ENCODE peak calls at places on chromosomes 13 and 19, in four cellular contexts. One of them, this sample, is unnamed.
A peak's percentile ranks its signal among the peaks of the same experiment; 100 is the strongest.

GRCh38 chr19:18418034-18418724 is 1.0 kb upstream of the SSBP4 start:
- DNase-seq in fibroblast of lung: no peak
- DNase-seq in neural progenitor cell: no peak
- DNase-seq in K562: no peak
- DNase-seq in this sample: peak; percentile 67

GRCh38 chr13:30832845-30833332 is 73.2 kb upstream of the MEDAG start:
- DNase-seq in neural progenitor cell: peak; percentile 32
- DNase-seq in fibroblast of lung: no peak
- DNase-seq in K562: peak; percentile 15
- DNase-seq in this sample: peak; percentile 77

GRCh38 chr13:109883181-109884180 is 97.1 kb upstream of the IRS2 start:
- DNase-seq in fibroblast of lung: no peak
- DNase-seq in neural progenitor cell: no peak
- DNase-seq in K562: no peak
- DNase-seq in this sample: no peak

GRCh38 chr19:15101479-15102082 is 5.6 kb upstream of the SYDE1 start:
- DNase-seq in fibroblast of lung: peak; percentile 50
- DNase-seq in neural progenitor cell: peak; percentile 45
- DNase-seq in K562: peak; percentile 60
- DNase-seq in this sample: peak; percentile 90

GRCh38 chr19:7564866-7565265 is 29.3 kb downstream of the PNPLA6 start:
- DNase-seq in K562: no peak
- DNase-seq in neural progenitor cell: no peak
- DNase-seq in fibroblast of lung: no peak
- DNase-seq in this sample: no peak

GRCh38 chr19:34678421-34678820 is 943 bp downstream of the ZNF302 start:
- DNase-seq in fibroblast of lung: no peak
- DNase-seq in neural progenitor cell: no peak
- DNase-seq in K562: no peak
- DNase-seq in this sample: no peak

GRCh38 chr13:76425930-76426329 is 460.3 kb downstream of the KCTD12 start:
- DNase-seq in K562: no peak
- DNase-seq in fibroblast of lung: peak; percentile 93
- DNase-seq in neural progenitor cell: no peak
- DNase-seq in this sample: no peak

GRCh38 chr19:10155834-10156233 is 36.1 kb upstream of the EIF3G start:
- DNase-seq in neural progenitor cell: no peak
- DNase-seq in K562: no peak
- DNase-seq in fibroblast of lung: peak; percentile 8
- DNase-seq in this sample: no peak

GRCh38 chr13:80618777-80619176 is 277.9 kb upstream of the SPRY2 start:
- DNase-seq in neural progenitor cell: no peak
- DNase-seq in K562: no peak
- DNase-seq in fibroblast of lung: no peak
- DNase-seq in this sample: no peak

GRCh38 chr13:39283062-39283461 is 244.8 kb downstream of the NHLRC3 start:
- DNase-seq in fibroblast of lung: no peak
- DNase-seq in neural progenitor cell: no peak
- DNase-seq in K562: no peak
- DNase-seq in this sample: no peak

GRCh38 chr13:50893211-50893852 is 16.3 kb upstream of the RNASEH2B start:
- DNase-seq in neural progenitor cell: no peak
- DNase-seq in K562: no peak
- DNase-seq in fibroblast of lung: peak; percentile 51
- DNase-seq in this sample: no peak

GRCh38 chr19:42140125-42140754 is 8.0 kb upstream of the POU2F2 start:
- DNase-seq in neural progenitor cell: peak; percentile 90
- DNase-seq in K562: peak; percentile 62
- DNase-seq in fibroblast of lung: peak; percentile 71
- DNase-seq in this sample: peak; percentile 97

GRCh38 chr19:10404888-10405808 is 1.8 kb upstream of the CDC37 start:
- DNase-seq in neural progenitor cell: peak; percentile 37
- DNase-seq in fibroblast of lung: no peak
- DNase-seq in K562: no peak
- DNase-seq in this sample: no peak

GRCh38 chr13:39149896-39150295 is 111.6 kb downstream of the NHLRC3 start:
- DNase-seq in K562: no peak
- DNase-seq in neural progenitor cell: no peak
- DNase-seq in fibroblast of lung: no peak
- DNase-seq in this sample: no peak

GRCh38 chr13:50126378-50127016 is 111.3 kb downstream of the KCNRG start:
- DNase-seq in K562: no peak
- DNase-seq in neural progenitor cell: peak; percentile 48
- DNase-seq in fibroblast of lung: peak; percentile 71
- DNase-seq in this sample: no peak

GRCh38 chr19:16588089-16588823 is 16.0 kb upstream of the SLC35E1 start:
- DNase-seq in fibroblast of lung: peak; percentile 13
- DNase-seq in K562: peak; percentile 54
- DNase-seq in neural progenitor cell: no peak
- DNase-seq in this sample: no peak

GRCh38 chr19:18506545-18506944 is 15.3 kb downstream of the ELL start:
- DNase-seq in neural progenitor cell: no peak
- DNase-seq in K562: no peak
- DNase-seq in fibroblast of lung: no peak
- DNase-seq in this sample: no peak

DNA sequence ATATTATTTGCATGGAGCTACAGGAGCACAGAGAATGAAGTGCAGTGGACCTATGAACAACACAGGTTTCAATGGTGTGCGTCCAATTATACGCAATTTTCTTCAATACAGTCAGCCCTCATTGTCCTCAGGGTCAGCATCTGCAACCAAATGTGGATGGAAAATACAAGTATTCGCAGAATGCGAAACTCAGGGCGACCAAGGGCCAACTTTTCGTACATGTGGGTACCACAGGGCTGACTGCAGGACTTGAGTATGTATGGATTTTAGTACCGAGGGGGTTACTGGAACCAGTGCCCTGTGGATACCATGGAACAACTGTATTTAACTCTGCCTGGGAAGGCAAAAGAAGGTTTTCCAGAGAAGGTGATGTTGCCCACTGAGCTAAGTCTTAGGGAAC is 10.2 kb downstream of the LCP1 start:
- DNase-seq in K562: no peak
- DNase-seq in neural progenitor cell: no peak
- DNase-seq in fibroblast of lung: no peak
- DNase-seq in this sample: no peak
- H3K9ac ChIP-seq in K562: no peak overlapping the region
- H3K9ac ChIP-seq in neural progenitor cell: no peak overlapping the region
- H3K9ac ChIP-seq in fibroblast of lung: no peak overlapping the region
- H3K9ac ChIP-seq in this sample: no peak overlapping the region

GRCh38 chr19:2302319-2303208 is 5.4 kb downstream of the LINGO3 start:
- DNase-seq in K562: peak; percentile 65
- DNase-seq in fibroblast of lung: peak; percentile 68
- DNase-seq in neural progenitor cell: peak; percentile 82
- DNase-seq in this sample: peak; percentile 74

GRCh38 chr19:2305424-2305823 is 2.5 kb downstream of the LINGO3 start:
- DNase-seq in neural progenitor cell: peak; percentile 33
- DNase-seq in K562: no peak
- DNase-seq in fibroblast of lung: no peak
- DNase-seq in this sample: no peak

GRCh38 chr19:2305974-2306806 is 1.8 kb downstream of the LINGO3 start:
- DNase-seq in neural progenitor cell: no peak
- DNase-seq in K562: no peak
- DNase-seq in fibroblast of lung: no peak
- DNase-seq in this sample: no peak

GRCh38 chr19:2300533-2300932 is 7.4 kb downstream of the LINGO3 start:
- DNase-seq in fibroblast of lung: no peak
- DNase-seq in K562: no peak
- DNase-seq in neural progenitor cell: no peak
- DNase-seq in this sample: no peak

DNA sequence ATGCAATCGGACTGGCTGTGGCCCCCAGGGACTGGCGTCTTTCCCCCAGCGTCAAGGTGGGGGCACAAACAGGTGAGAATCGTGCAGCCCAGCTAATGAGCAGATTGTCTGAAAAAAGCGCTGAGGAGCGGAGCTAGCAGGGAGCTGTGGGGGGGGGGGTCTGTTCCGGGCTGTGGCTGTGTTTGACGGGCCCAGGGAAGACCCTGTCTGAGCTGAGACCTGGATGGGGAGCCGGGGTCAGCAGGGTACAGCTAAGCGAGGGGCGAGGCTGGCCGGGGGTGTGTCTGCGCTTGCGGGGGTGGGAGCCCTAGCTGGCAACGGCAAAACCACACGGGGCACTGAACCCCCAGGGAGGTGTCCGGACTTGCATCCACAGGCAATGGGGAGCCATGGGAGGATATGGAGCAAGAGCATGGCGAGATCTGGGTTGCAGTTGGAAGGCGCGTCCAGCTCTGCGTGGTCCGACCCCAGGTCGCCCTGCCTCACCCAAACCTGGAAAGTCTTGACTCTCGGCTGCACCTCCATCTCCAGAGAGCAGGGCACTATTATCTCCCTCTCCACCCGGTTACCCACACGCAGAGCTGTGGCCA is 4.7 kb downstream of the LINGO3 start:
- DNase-seq in K562: no peak
- DNase-seq in neural progenitor cell: no peak
- DNase-seq in fibroblast of lung: no peak
- DNase-seq in this sample: no peak
- H3K27me3 ChIP-seq in K562: peaks cover 13% of the 10 kb centered on the region
- H3K27me3 ChIP-seq in neural progenitor cell: peaks cover 48% of the 10 kb centered on the region
- H3K27me3 ChIP-seq in fibroblast of lung: peaks cover 26% of the 10 kb centered on the region
- H3K27me3 ChIP-seq in this sample: peaks cover 9% of the 10 kb centered on the region

DNA sequence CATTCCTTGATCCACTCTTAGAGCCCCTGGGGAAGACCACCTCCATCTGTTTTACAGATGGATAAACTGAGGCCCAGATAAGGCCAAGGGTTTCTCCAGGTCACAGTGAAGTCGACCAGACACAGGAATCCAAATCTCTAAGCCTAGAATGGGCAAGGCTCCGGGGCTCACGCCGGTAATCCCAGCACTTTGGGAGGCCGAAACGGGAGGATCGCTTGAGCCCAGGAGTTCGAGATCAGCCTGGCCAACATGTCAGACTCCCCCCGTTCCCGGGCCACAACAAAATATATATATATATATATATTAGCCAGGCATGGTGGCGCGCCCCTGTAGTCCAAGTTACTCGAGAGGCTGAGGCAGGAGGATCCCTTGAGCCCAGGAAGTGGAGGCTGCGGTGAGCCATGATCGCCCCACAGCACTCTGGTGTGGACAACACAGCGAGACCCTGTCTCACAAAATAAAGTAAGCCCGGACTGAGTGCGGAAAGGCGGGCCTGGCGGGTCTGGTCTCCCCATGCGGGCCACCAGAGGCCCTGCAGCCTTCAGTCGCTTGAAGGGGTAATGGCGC is 615 bp upstream of the RPL13A start:
- DNase-seq in neural progenitor cell: no peak
- DNase-seq in fibroblast of lung: no peak
- DNase-seq in K562: no peak
- DNase-seq in this sample: no peak
- TF ChIP-seq CTCF in neural progenitor cell: peak; percentile 25
- TF ChIP-seq CTCF in fibroblast of lung: no peak
- TF ChIP-seq CTCF in K562: peak; percentile 15
- TF ChIP-seq CTCF in this sample: peak; percentile 50

DNA sequence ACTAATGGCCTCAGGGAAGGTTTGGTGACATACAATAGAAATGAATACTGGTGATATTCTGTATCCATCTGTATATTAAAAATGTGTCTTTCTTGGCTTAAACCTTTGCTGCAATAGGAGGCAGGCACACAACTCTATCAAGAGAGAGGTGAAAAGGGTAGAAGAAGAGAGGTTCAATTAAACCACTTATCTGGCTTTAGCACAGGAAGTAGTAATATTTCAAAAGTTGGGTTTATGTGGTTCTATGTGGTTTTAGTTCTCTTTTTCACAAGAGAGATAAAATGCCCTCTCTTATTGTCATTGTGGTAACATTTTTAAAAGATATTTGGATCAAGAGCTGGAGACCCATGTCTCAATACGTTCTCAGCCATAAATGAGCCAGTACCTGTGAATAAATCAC is 146.2 kb upstream of the FNDC3A start:
- DNase-seq in fibroblast of lung: no peak
- DNase-seq in K562: no peak
- DNase-seq in neural progenitor cell: no peak
- DNase-seq in this sample: no peak
- H3K9ac ChIP-seq in fibroblast of lung: no peak overlapping the region
- H3K9ac ChIP-seq in K562: no peak overlapping the region
- H3K9ac ChIP-seq in neural progenitor cell: no peak overlapping the region
- H3K9ac ChIP-seq in this sample: no peak overlapping the region

DNA sequence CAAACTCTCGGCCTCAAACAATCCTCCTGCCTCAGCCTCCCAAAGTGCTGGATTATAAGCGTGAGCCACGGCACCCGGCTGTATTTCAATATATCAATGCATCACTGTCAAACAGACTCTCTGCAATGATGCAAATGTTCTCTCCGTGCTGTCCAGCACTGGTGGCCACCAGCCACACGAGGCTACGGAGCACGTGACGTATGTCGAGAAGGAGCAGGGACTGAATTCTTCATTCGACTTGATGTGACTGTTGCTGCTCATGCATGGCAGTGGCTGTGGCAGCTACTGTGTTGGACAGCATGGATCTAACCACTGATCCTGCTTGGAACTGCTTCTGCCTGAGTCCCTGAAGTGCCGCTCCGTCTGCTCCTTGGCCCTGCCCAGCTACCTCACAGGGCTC is 9.8 kb downstream of the LRRC4B start:
- DNase-seq in neural progenitor cell: no peak
- DNase-seq in fibroblast of lung: no peak
- DNase-seq in K562: no peak
- DNase-seq in this sample: no peak
- H3K27me3 ChIP-seq in neural progenitor cell: peaks cover 87% of the 10 kb centered on the region
- H3K27me3 ChIP-seq in fibroblast of lung: no peaks in the 10 kb centered on the region
- H3K27me3 ChIP-seq in K562: peaks cover 13% of the 10 kb centered on the region
- H3K27me3 ChIP-seq in this sample: no peaks in the 10 kb centered on the region

DNA sequence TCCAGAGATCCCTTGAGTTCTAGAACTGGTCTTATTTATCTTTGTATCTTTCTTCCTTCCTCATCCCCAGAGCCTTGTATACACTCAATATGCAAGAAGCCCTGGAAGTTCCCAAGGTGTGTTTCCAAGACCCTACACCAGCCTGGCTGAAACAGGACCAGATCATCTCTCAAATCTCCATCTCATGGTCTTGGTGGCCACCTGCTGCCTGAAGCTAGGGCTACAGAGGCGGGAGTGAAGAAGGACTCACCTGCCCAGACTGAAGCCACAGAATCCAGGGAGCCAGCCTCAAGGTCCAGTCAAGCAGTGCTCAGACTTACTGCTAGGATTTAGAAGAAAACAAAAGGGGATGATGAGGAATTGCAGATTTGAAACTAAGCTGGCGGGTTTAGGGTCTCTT is 6.1 kb upstream of the CYSLTR2 start:
- DNase-seq in fibroblast of lung: no peak
- DNase-seq in K562: no peak
- DNase-seq in neural progenitor cell: no peak
- DNase-seq in this sample: peak; percentile 53
- TF ChIP-seq CTCF in fibroblast of lung: no peak
- TF ChIP-seq CTCF in K562: peak; percentile 32
- TF ChIP-seq CTCF in neural progenitor cell: peak; percentile 14
- TF ChIP-seq CTCF in this sample: peak; percentile 58

GRCh38 chr13:64239372-64239771 is 2823.7 kb upstream of the PCDH20 start:
- DNase-seq in K562: no peak
- DNase-seq in fibroblast of lung: peak; percentile 49
- DNase-seq in neural progenitor cell: no peak
- DNase-seq in this sample: no peak
- H3K9ac ChIP-seq in K562: no peak overlapping the region
- H3K9ac ChIP-seq in fibroblast of lung: no peak overlapping the region
- H3K9ac ChIP-seq in neural progenitor cell: no peak overlapping the region
- H3K9ac ChIP-seq in this sample: no peak overlapping the region

This sample was measured in endodermal cell.